ENCODE peak calls at places on chromosomes 7 and 10, in eight cellular contexts. One of them, this sample, is unnamed.

GRCh38 chr10:110916554-110917346 is 2.2 kb downstream of the BBIP1 start:
- DNase-seq in smooth muscle cell of the brain vasculature: no peak
- DNase-seq in activated naive CD8-positive, alpha-beta T cell treated with anti-CD3 and anti-CD28 coated beads, Interleukin-2, amount 50 U/mL, for 24 hours: no peak
- DNase-seq in SW 1271: no peak
- DNase-seq in endothelial cell: no peak
- DNase-seq in stimulated activated CD4-positive, alpha-beta T cell treated with anti-CD3 and anti-CD28 coated beads, TNF-alpha, amount 100 ng/mL, for 1 hour: no peak
- DNase-seq in fibroblast of the conjunctiva: peak
- DNase-seq in NCI-H1930: no peak
- DNase-seq in this sample: peak

GRCh38 chr10:1056326-1057105 is at the start of gene WDR37:
- DNase-seq in smooth muscle cell of the brain vasculature: no peak
- DNase-seq in activated naive CD8-positive, alpha-beta T cell treated with anti-CD3 and anti-CD28 coated beads, Interleukin-2, amount 50 U/mL, for 24 hours: peak
- DNase-seq in fibroblast of the conjunctiva: peak
- DNase-seq in endothelial cell: peak
- DNase-seq in SW 1271: peak
- DNase-seq in NCI-H1930: peak
- DNase-seq in stimulated activated CD4-positive, alpha-beta T cell treated with anti-CD3 and anti-CD28 coated beads, TNF-alpha, amount 100 ng/mL, for 1 hour: peak
- DNase-seq in this sample: peak

GRCh38 chr7:129774359-129774758 is 162.8 kb downstream of the NRF1 start:
- DNase-seq in endothelial cell: no peak
- DNase-seq in SW 1271: no peak
- DNase-seq in stimulated activated CD4-positive, alpha-beta T cell treated with anti-CD3 and anti-CD28 coated beads, TNF-alpha, amount 100 ng/mL, for 1 hour: no peak
- DNase-seq in NCI-H1930: no peak
- DNase-seq in activated naive CD8-positive, alpha-beta T cell treated with anti-CD3 and anti-CD28 coated beads, Interleukin-2, amount 50 U/mL, for 24 hours: no peak
- DNase-seq in smooth muscle cell of the brain vasculature: no peak
- DNase-seq in fibroblast of the conjunctiva: no peak
- DNase-seq in this sample: no peak

GRCh38 chr10:52252322-52252721 is 61.8 kb upstream of the DKK1 start:
- DNase-seq in stimulated activated CD4-positive, alpha-beta T cell treated with anti-CD3 and anti-CD28 coated beads, TNF-alpha, amount 100 ng/mL, for 1 hour: no peak
- DNase-seq in endothelial cell: no peak
- DNase-seq in NCI-H1930: no peak
- DNase-seq in smooth muscle cell of the brain vasculature: no peak
- DNase-seq in fibroblast of the conjunctiva: no peak
- DNase-seq in activated naive CD8-positive, alpha-beta T cell treated with anti-CD3 and anti-CD28 coated beads, Interleukin-2, amount 50 U/mL, for 24 hours: no peak
- DNase-seq in SW 1271: no peak
- DNase-seq in this sample: no peak

GRCh38 chr7:68384581-68384980 is 1213.7 kb upstream of the AUTS2 start:
- DNase-seq in smooth muscle cell of the brain vasculature: no peak
- DNase-seq in fibroblast of the conjunctiva: no peak
- DNase-seq in SW 1271: no peak
- DNase-seq in NCI-H1930: no peak
- DNase-seq in activated naive CD8-positive, alpha-beta T cell treated with anti-CD3 and anti-CD28 coated beads, Interleukin-2, amount 50 U/mL, for 24 hours: no peak
- DNase-seq in endothelial cell: no peak
- DNase-seq in stimulated activated CD4-positive, alpha-beta T cell treated with anti-CD3 and anti-CD28 coated beads, TNF-alpha, amount 100 ng/mL, for 1 hour: no peak
- DNase-seq in this sample: no peak

GRCh38 chr10:51244739-51245138 is 170.5 kb downstream of the PRKG1 start:
- DNase-seq in SW 1271: no peak
- DNase-seq in endothelial cell: no peak
- DNase-seq in stimulated activated CD4-positive, alpha-beta T cell treated with anti-CD3 and anti-CD28 coated beads, TNF-alpha, amount 100 ng/mL, for 1 hour: no peak
- DNase-seq in fibroblast of the conjunctiva: peak
- DNase-seq in NCI-H1930: no peak
- DNase-seq in activated naive CD8-positive, alpha-beta T cell treated with anti-CD3 and anti-CD28 coated beads, Interleukin-2, amount 50 U/mL, for 24 hours: no peak
- DNase-seq in smooth muscle cell of the brain vasculature: no peak
- DNase-seq in this sample: no peak

GRCh38 chr7:133853706-133854276 is 273.3 kb upstream of the LRGUK start:
- DNase-seq in SW 1271: peak
- DNase-seq in NCI-H1930: peak
- DNase-seq in stimulated activated CD4-positive, alpha-beta T cell treated with anti-CD3 and anti-CD28 coated beads, TNF-alpha, amount 100 ng/mL, for 1 hour: no peak
- DNase-seq in activated naive CD8-positive, alpha-beta T cell treated with anti-CD3 and anti-CD28 coated beads, Interleukin-2, amount 50 U/mL, for 24 hours: no peak
- DNase-seq in endothelial cell: peak
- DNase-seq in fibroblast of the conjunctiva: peak
- DNase-seq in smooth muscle cell of the brain vasculature: no peak
- DNase-seq in this sample: peak

GRCh38 chr10:96988421-96988820 is 156.3 kb downstream of the LCOR start:
- DNase-seq in endothelial cell: no peak
- DNase-seq in SW 1271: no peak
- DNase-seq in smooth muscle cell of the brain vasculature: no peak
- DNase-seq in activated naive CD8-positive, alpha-beta T cell treated with anti-CD3 and anti-CD28 coated beads, Interleukin-2, amount 50 U/mL, for 24 hours: no peak
- DNase-seq in stimulated activated CD4-positive, alpha-beta T cell treated with anti-CD3 and anti-CD28 coated beads, TNF-alpha, amount 100 ng/mL, for 1 hour: no peak
- DNase-seq in fibroblast of the conjunctiva: no peak
- DNase-seq in NCI-H1930: no peak
- DNase-seq in this sample: peak

GRCh38 chr10:17507538-17507937 is 53.1 kb upstream of the ST8SIA6 start:
- DNase-seq in SW 1271: no peak
- DNase-seq in NCI-H1930: no peak
- DNase-seq in activated naive CD8-positive, alpha-beta T cell treated with anti-CD3 and anti-CD28 coated beads, Interleukin-2, amount 50 U/mL, for 24 hours: no peak
- DNase-seq in smooth muscle cell of the brain vasculature: no peak
- DNase-seq in endothelial cell: no peak
- DNase-seq in fibroblast of the conjunctiva: no peak
- DNase-seq in stimulated activated CD4-positive, alpha-beta T cell treated with anti-CD3 and anti-CD28 coated beads, TNF-alpha, amount 100 ng/mL, for 1 hour: no peak
- DNase-seq in this sample: no peak

GRCh38 chr10:30357806-30358205 is 8.7 kb upstream of the MTPAP start:
- DNase-seq in NCI-H1930: no peak
- DNase-seq in SW 1271: no peak
- DNase-seq in activated naive CD8-positive, alpha-beta T cell treated with anti-CD3 and anti-CD28 coated beads, Interleukin-2, amount 50 U/mL, for 24 hours: no peak
- DNase-seq in stimulated activated CD4-positive, alpha-beta T cell treated with anti-CD3 and anti-CD28 coated beads, TNF-alpha, amount 100 ng/mL, for 1 hour: no peak
- DNase-seq in endothelial cell: no peak
- DNase-seq in smooth muscle cell of the brain vasculature: no peak
- DNase-seq in fibroblast of the conjunctiva: no peak
- DNase-seq in this sample: no peak

GRCh38 chr10:59680199-59680598 is 29.5 kb downstream of the SLC16A9 start:
- DNase-seq in NCI-H1930: no peak
- DNase-seq in fibroblast of the conjunctiva: no peak
- DNase-seq in stimulated activated CD4-positive, alpha-beta T cell treated with anti-CD3 and anti-CD28 coated beads, TNF-alpha, amount 100 ng/mL, for 1 hour: no peak
- DNase-seq in endothelial cell: no peak
- DNase-seq in SW 1271: no peak
- DNase-seq in smooth muscle cell of the brain vasculature: no peak
- DNase-seq in activated naive CD8-positive, alpha-beta T cell treated with anti-CD3 and anti-CD28 coated beads, Interleukin-2, amount 50 U/mL, for 24 hours: no peak
- DNase-seq in this sample: no peak

GRCh38 chr10:55630491-55631056 is 730.5 kb downstream of the ZWINT start:
- DNase-seq in NCI-H1930: no peak
- DNase-seq in smooth muscle cell of the brain vasculature: no peak
- DNase-seq in endothelial cell: peak
- DNase-seq in activated naive CD8-positive, alpha-beta T cell treated with anti-CD3 and anti-CD28 coated beads, Interleukin-2, amount 50 U/mL, for 24 hours: no peak
- DNase-seq in stimulated activated CD4-positive, alpha-beta T cell treated with anti-CD3 and anti-CD28 coated beads, TNF-alpha, amount 100 ng/mL, for 1 hour: no peak
- DNase-seq in fibroblast of the conjunctiva: no peak
- DNase-seq in SW 1271: no peak
- DNase-seq in this sample: no peak

GRCh38 chr10:15188629-15189028 is 20.1 kb upstream of the NMT2 start:
- DNase-seq in NCI-H1930: no peak
- DNase-seq in endothelial cell: no peak
- DNase-seq in SW 1271: no peak
- DNase-seq in smooth muscle cell of the brain vasculature: no peak
- DNase-seq in activated naive CD8-positive, alpha-beta T cell treated with anti-CD3 and anti-CD28 coated beads, Interleukin-2, amount 50 U/mL, for 24 hours: peak
- DNase-seq in stimulated activated CD4-positive, alpha-beta T cell treated with anti-CD3 and anti-CD28 coated beads, TNF-alpha, amount 100 ng/mL, for 1 hour: no peak
- DNase-seq in fibroblast of the conjunctiva: no peak
- DNase-seq in this sample: no peak

GRCh38 chr10:3622427-3622826 is 162.6 kb downstream of the KLF6 start:
- DNase-seq in fibroblast of the conjunctiva: no peak
- DNase-seq in NCI-H1930: no peak
- DNase-seq in activated naive CD8-positive, alpha-beta T cell treated with anti-CD3 and anti-CD28 coated beads, Interleukin-2, amount 50 U/mL, for 24 hours: no peak
- DNase-seq in stimulated activated CD4-positive, alpha-beta T cell treated with anti-CD3 and anti-CD28 coated beads, TNF-alpha, amount 100 ng/mL, for 1 hour: no peak
- DNase-seq in SW 1271: no peak
- DNase-seq in endothelial cell: no peak
- DNase-seq in smooth muscle cell of the brain vasculature: no peak
- DNase-seq in this sample: no peak

GRCh38 chr10:23343591-23344225 is 889 bp downstream of the C10orf67 start:
- DNase-seq in fibroblast of the conjunctiva: no peak
- DNase-seq in smooth muscle cell of the brain vasculature: no peak
- DNase-seq in NCI-H1930: peak
- DNase-seq in SW 1271: no peak
- DNase-seq in endothelial cell: peak
- DNase-seq in stimulated activated CD4-positive, alpha-beta T cell treated with anti-CD3 and anti-CD28 coated beads, TNF-alpha, amount 100 ng/mL, for 1 hour: no peak
- DNase-seq in activated naive CD8-positive, alpha-beta T cell treated with anti-CD3 and anti-CD28 coated beads, Interleukin-2, amount 50 U/mL, for 24 hours: peak
- DNase-seq in this sample: no peak

GRCh38 chr10:29619273-29619672 is 15.5 kb downstream of the SVIL start:
- DNase-seq in SW 1271: no peak
- DNase-seq in activated naive CD8-positive, alpha-beta T cell treated with anti-CD3 and anti-CD28 coated beads, Interleukin-2, amount 50 U/mL, for 24 hours: no peak
- DNase-seq in fibroblast of the conjunctiva: no peak
- DNase-seq in smooth muscle cell of the brain vasculature: no peak
- DNase-seq in endothelial cell: no peak
- DNase-seq in NCI-H1930: no peak
- DNase-seq in stimulated activated CD4-positive, alpha-beta T cell treated with anti-CD3 and anti-CD28 coated beads, TNF-alpha, amount 100 ng/mL, for 1 hour: no peak
- DNase-seq in this sample: no peak

GRCh38 chr7:158272509-158273137 is 315.0 kb downstream of the PTPRN2 start:
- DNase-seq in activated naive CD8-positive, alpha-beta T cell treated with anti-CD3 and anti-CD28 coated beads, Interleukin-2, amount 50 U/mL, for 24 hours: no peak
- DNase-seq in smooth muscle cell of the brain vasculature: no peak
- DNase-seq in NCI-H1930: no peak
- DNase-seq in stimulated activated CD4-positive, alpha-beta T cell treated with anti-CD3 and anti-CD28 coated beads, TNF-alpha, amount 100 ng/mL, for 1 hour: no peak
- DNase-seq in fibroblast of the conjunctiva: no peak
- DNase-seq in SW 1271: no peak
- DNase-seq in endothelial cell: no peak
- DNase-seq in this sample: no peak

GRCh38 chr7:22831602-22832001 is 9.0 kb upstream of the TOMM7 start:
- DNase-seq in stimulated activated CD4-positive, alpha-beta T cell treated with anti-CD3 and anti-CD28 coated beads, TNF-alpha, amount 100 ng/mL, for 1 hour: no peak
- DNase-seq in activated naive CD8-positive, alpha-beta T cell treated with anti-CD3 and anti-CD28 coated beads, Interleukin-2, amount 50 U/mL, for 24 hours: no peak
- DNase-seq in SW 1271: no peak
- DNase-seq in NCI-H1930: no peak
- DNase-seq in fibroblast of the conjunctiva: no peak
- DNase-seq in smooth muscle cell of the brain vasculature: no peak
- DNase-seq in endothelial cell: no peak
- DNase-seq in this sample: no peak

GRCh38 chr7:155291045-155291530 is 6.6 kb upstream of the INSIG1 start:
- DNase-seq in SW 1271: peak
- DNase-seq in endothelial cell: no peak
- DNase-seq in stimulated activated CD4-positive, alpha-beta T cell treated with anti-CD3 and anti-CD28 coated beads, TNF-alpha, amount 100 ng/mL, for 1 hour: no peak
- DNase-seq in fibroblast of the conjunctiva: no peak
- DNase-seq in activated naive CD8-positive, alpha-beta T cell treated with anti-CD3 and anti-CD28 coated beads, Interleukin-2, amount 50 U/mL, for 24 hours: peak
- DNase-seq in smooth muscle cell of the brain vasculature: no peak
- DNase-seq in NCI-H1930: no peak
- DNase-seq in this sample: peak

GRCh38 chr10:70355234-70356021 is 27.0 kb downstream of the LRRC20 start:
- DNase-seq in activated naive CD8-positive, alpha-beta T cell treated with anti-CD3 and anti-CD28 coated beads, Interleukin-2, amount 50 U/mL, for 24 hours: peak
- DNase-seq in NCI-H1930: no peak
- DNase-seq in endothelial cell: no peak
- DNase-seq in stimulated activated CD4-positive, alpha-beta T cell treated with anti-CD3 and anti-CD28 coated beads, TNF-alpha, amount 100 ng/mL, for 1 hour: no peak
- DNase-seq in fibroblast of the conjunctiva: no peak
- DNase-seq in smooth muscle cell of the brain vasculature: no peak
- DNase-seq in SW 1271: no peak
- DNase-seq in this sample: peak

GRCh38 chr7:33854178-33854577 is 51.2 kb upstream of the BMPER start:
- DNase-seq in fibroblast of the conjunctiva: no peak
- DNase-seq in smooth muscle cell of the brain vasculature: no peak
- DNase-seq in stimulated activated CD4-positive, alpha-beta T cell treated with anti-CD3 and anti-CD28 coated beads, TNF-alpha, amount 100 ng/mL, for 1 hour: no peak
- DNase-seq in NCI-H1930: no peak
- DNase-seq in endothelial cell: no peak
- DNase-seq in activated naive CD8-positive, alpha-beta T cell treated with anti-CD3 and anti-CD28 coated beads, Interleukin-2, amount 50 U/mL, for 24 hours: no peak
- DNase-seq in SW 1271: no peak
- DNase-seq in this sample: no peak

GRCh38 chr7:152869677-152870051 is 110.1 kb downstream of the ACTR3B start:
- DNase-seq in endothelial cell: no peak
- DNase-seq in smooth muscle cell of the brain vasculature: no peak
- DNase-seq in stimulated activated CD4-positive, alpha-beta T cell treated with anti-CD3 and anti-CD28 coated beads, TNF-alpha, amount 100 ng/mL, for 1 hour: no peak
- DNase-seq in NCI-H1930: no peak
- DNase-seq in activated naive CD8-positive, alpha-beta T cell treated with anti-CD3 and anti-CD28 coated beads, Interleukin-2, amount 50 U/mL, for 24 hours: no peak
- DNase-seq in fibroblast of the conjunctiva: no peak
- DNase-seq in SW 1271: no peak
- DNase-seq in this sample: no peak

This sample was measured in trophoblast cell.